ENCODE peak calls at places on chromosome 14, in seven cellular contexts. One of them, this sample, is unnamed.

GRCh38 chr14:28609228-28609828 is 157.3 kb upstream of the FOXG1 start:
- DNase-seq in IMR-90: peak; percentile 1
- DNase-seq in mesendoderm: peak; percentile 66
- DNase-seq in mesenchymal stem cell: peak; percentile 30
- DNase-seq in neuronal stem cell: peak; percentile 73
- DNase-seq in trophoblast cell: peak; percentile 66
- DNase-seq in H1: peak; percentile 76
- DNase-seq in this sample: peak; percentile 43

GRCh38 chr14:47988175-47988574 is 312.8 kb upstream of the MDGA2 start:
- DNase-seq in trophoblast cell: no peak
- DNase-seq in H1: no peak
- DNase-seq in mesendoderm: no peak
- DNase-seq in neuronal stem cell: no peak
- DNase-seq in mesenchymal stem cell: no peak
- DNase-seq in IMR-90: no peak
- DNase-seq in this sample: no peak

GRCh38 chr14:100911665-100912316 is 8.3 kb upstream of the RTL1 start:
- DNase-seq in H1: no peak
- DNase-seq in IMR-90: peak; percentile 36
- DNase-seq in mesendoderm: no peak
- DNase-seq in neuronal stem cell: no peak
- DNase-seq in mesenchymal stem cell: no peak
- DNase-seq in trophoblast cell: no peak
- DNase-seq in this sample: no peak

GRCh38 chr14:100416081-100416480 is 92.9 kb downstream of the SLC25A47 start:
- DNase-seq in mesenchymal stem cell: no peak
- DNase-seq in trophoblast cell: peak; percentile 95
- DNase-seq in IMR-90: no peak
- DNase-seq in H1: no peak
- DNase-seq in mesendoderm: no peak
- DNase-seq in neuronal stem cell: no peak
- DNase-seq in this sample: no peak

GRCh38 chr14:105846312-105846711 is 319.9 kb downstream of the TMEM121 start:
- DNase-seq in mesendoderm: no peak
- DNase-seq in H1: no peak
- DNase-seq in IMR-90: no peak
- DNase-seq in mesenchymal stem cell: no peak
- DNase-seq in neuronal stem cell: no peak
- DNase-seq in trophoblast cell: no peak
- DNase-seq in this sample: no peak

GRCh38 chr14:60151715-60152114 is 13.5 kb downstream of the DHRS7 start:
- DNase-seq in mesendoderm: no peak
- DNase-seq in neuronal stem cell: no peak
- DNase-seq in H1: no peak
- DNase-seq in mesenchymal stem cell: peak; percentile 95
- DNase-seq in IMR-90: peak; percentile 92
- DNase-seq in trophoblast cell: peak; percentile 55
- DNase-seq in this sample: no peak

GRCh38 chr14:51614707-51615106 is 37.0 kb upstream of the FRMD6 start:
- DNase-seq in mesenchymal stem cell: no peak
- DNase-seq in neuronal stem cell: no peak
- DNase-seq in IMR-90: peak; percentile 55
- DNase-seq in mesendoderm: no peak
- DNase-seq in trophoblast cell: no peak
- DNase-seq in H1: no peak
- DNase-seq in this sample: no peak

GRCh38 chr14:51716610-51717009 is 64.9 kb downstream of the FRMD6 start:
- DNase-seq in mesendoderm: no peak
- DNase-seq in IMR-90: peak; percentile 52
- DNase-seq in H1: no peak
- DNase-seq in trophoblast cell: no peak
- DNase-seq in mesenchymal stem cell: peak; percentile 36
- DNase-seq in neuronal stem cell: no peak
- DNase-seq in this sample: no peak

GRCh38 chr14:104557086-104557485 is 22.5 kb upstream of the C14orf180 start:
- DNase-seq in H1: no peak
- DNase-seq in trophoblast cell: no peak
- DNase-seq in mesendoderm: no peak
- DNase-seq in neuronal stem cell: no peak
- DNase-seq in mesenchymal stem cell: no peak
- DNase-seq in IMR-90: no peak
- DNase-seq in this sample: no peak

GRCh38 chr14:67705211-67705610 is 3.5 kb downstream of the RDH12 start:
- DNase-seq in IMR-90: no peak
- DNase-seq in mesenchymal stem cell: no peak
- DNase-seq in trophoblast cell: no peak
- DNase-seq in H1: no peak
- DNase-seq in neuronal stem cell: no peak
- DNase-seq in mesendoderm: no peak
- DNase-seq in this sample: no peak

GRCh38 chr14:95231966-95232365 is 74.6 kb upstream of the DICER1 start:
- DNase-seq in trophoblast cell: no peak
- DNase-seq in H1: no peak
- DNase-seq in mesendoderm: no peak
- DNase-seq in neuronal stem cell: no peak
- DNase-seq in IMR-90: no peak
- DNase-seq in mesenchymal stem cell: no peak
- DNase-seq in this sample: no peak

GRCh38 chr14:105411017-105411941 is 8.3 kb upstream of the MTA1 start:
- DNase-seq in mesenchymal stem cell: peak; percentile 37
- DNase-seq in mesendoderm: no peak
- DNase-seq in neuronal stem cell: no peak
- DNase-seq in IMR-90: peak; percentile 33
- DNase-seq in trophoblast cell: peak; percentile 62
- DNase-seq in H1: peak; percentile 74
- DNase-seq in this sample: peak; percentile 65

GRCh38 chr14:105475269-105475915 is 771 bp downstream of the CRIP2 start:
- DNase-seq in mesendoderm: peak; percentile 68
- DNase-seq in neuronal stem cell: no peak
- DNase-seq in H1: no peak
- DNase-seq in IMR-90: peak; percentile 9
- DNase-seq in mesenchymal stem cell: no peak
- DNase-seq in trophoblast cell: peak; percentile 44
- DNase-seq in this sample: no peak

GRCh38 chr14:82070753-82071152 is 537.1 kb upstream of the SEL1L start:
- DNase-seq in mesenchymal stem cell: no peak
- DNase-seq in neuronal stem cell: no peak
- DNase-seq in IMR-90: no peak
- DNase-seq in mesendoderm: peak; percentile 30
- DNase-seq in trophoblast cell: no peak
- DNase-seq in H1: no peak
- DNase-seq in this sample: no peak

GRCh38 chr14:88631091-88631490 is 68.3 kb downstream of the ZC3H14 start:
- DNase-seq in H1: no peak
- DNase-seq in trophoblast cell: no peak
- DNase-seq in neuronal stem cell: no peak
- DNase-seq in mesendoderm: no peak
- DNase-seq in mesenchymal stem cell: no peak
- DNase-seq in IMR-90: no peak
- DNase-seq in this sample: no peak
- H2BK120ac ChIP-seq in H1: no peak overlapping the region
- H2BK120ac ChIP-seq in trophoblast cell: no peak overlapping the region
- H2BK120ac ChIP-seq in neuronal stem cell: no peak overlapping the region
- H2BK120ac ChIP-seq in mesendoderm: no peak overlapping the region
- H2BK120ac ChIP-seq in mesenchymal stem cell: no peak overlapping the region
- H2BK120ac ChIP-seq in IMR-90: no peak overlapping the region
- H2BK120ac ChIP-seq in this sample: no peak overlapping the region

GRCh38 chr14:63508033-63508432 is 35.1 kb downstream of the PPP2R5E start:
- DNase-seq in neuronal stem cell: no peak
- DNase-seq in mesendoderm: peak; percentile 59
- DNase-seq in trophoblast cell: peak; percentile 26
- DNase-seq in IMR-90: no peak
- DNase-seq in mesenchymal stem cell: no peak
- DNase-seq in H1: no peak
- DNase-seq in this sample: no peak

GRCh38 chr14:63499701-63500250 is 43.4 kb downstream of the PPP2R5E start:
- DNase-seq in mesendoderm: no peak
- DNase-seq in mesenchymal stem cell: peak; percentile 59
- DNase-seq in neuronal stem cell: no peak
- DNase-seq in H1: no peak
- DNase-seq in IMR-90: peak; percentile 77
- DNase-seq in trophoblast cell: peak; percentile 69
- DNase-seq in this sample: no peak

GRCh38 chr14:63501429-63501828 is 41.7 kb downstream of the PPP2R5E start:
- DNase-seq in trophoblast cell: no peak
- DNase-seq in mesendoderm: no peak
- DNase-seq in IMR-90: no peak
- DNase-seq in mesenchymal stem cell: no peak
- DNase-seq in H1: no peak
- DNase-seq in neuronal stem cell: no peak
- DNase-seq in this sample: no peak

GRCh38 chr14:63510538-63510937 is 32.6 kb downstream of the PPP2R5E start:
- DNase-seq in trophoblast cell: no peak
- DNase-seq in neuronal stem cell: no peak
- DNase-seq in H1: no peak
- DNase-seq in mesenchymal stem cell: peak; percentile 75
- DNase-seq in mesendoderm: no peak
- DNase-seq in IMR-90: peak; percentile 73
- DNase-seq in this sample: no peak

GRCh38 chr14:63504628-63505027 is 38.5 kb downstream of the PPP2R5E start:
- DNase-seq in mesendoderm: no peak
- DNase-seq in mesenchymal stem cell: peak; percentile 45
- DNase-seq in neuronal stem cell: no peak
- DNase-seq in IMR-90: peak; percentile 20
- DNase-seq in trophoblast cell: peak; percentile 95
- DNase-seq in H1: no peak
- DNase-seq in this sample: no peak
- H3K27ac ChIP-seq in mesendoderm: no peak overlapping the region
- H3K27ac ChIP-seq in mesenchymal stem cell: no peak overlapping the region
- H3K27ac ChIP-seq in neuronal stem cell: no peak overlapping the region
- H3K27ac ChIP-seq in IMR-90: no peak overlapping the region
- H3K27ac ChIP-seq in trophoblast cell: no peak overlapping the region
- H3K27ac ChIP-seq in H1: no peak overlapping the region
- H3K27ac ChIP-seq in this sample: no peak overlapping the region

GRCh38 chr14:97413991-97414717 is 617.0 kb downstream of the VRK1 start:
- DNase-seq in mesenchymal stem cell: no peak
- DNase-seq in neuronal stem cell: no peak
- DNase-seq in H1: peak; percentile 49
- DNase-seq in IMR-90: no peak
- DNase-seq in mesendoderm: peak; percentile 53
- DNase-seq in trophoblast cell: no peak
- DNase-seq in this sample: peak; percentile 67
- H3K4me1 ChIP-seq in mesenchymal stem cell: no peaks in the 10 kb centered on the region
- H3K4me1 ChIP-seq in neuronal stem cell: no peaks in the 10 kb centered on the region
- H3K4me1 ChIP-seq in H1: peaks cover 13% of the 10 kb centered on the region
- H3K4me1 ChIP-seq in IMR-90: no peaks in the 10 kb centered on the region
- H3K4me1 ChIP-seq in mesendoderm: peaks cover 4% of the 10 kb centered on the region
- H3K4me1 ChIP-seq in trophoblast cell: no peaks in the 10 kb centered on the region
- H3K4me1 ChIP-seq in this sample: peaks cover 15% of the 10 kb centered on the region

GRCh38 chr14:90519262-90519920 is 122.6 kb downstream of the CALM1 start:
- DNase-seq in mesendoderm: no peak
- DNase-seq in H1: no peak
- DNase-seq in neuronal stem cell: no peak
- DNase-seq in trophoblast cell: no peak
- DNase-seq in IMR-90: no peak
- DNase-seq in mesenchymal stem cell: no peak
- DNase-seq in this sample: peak; percentile 20

GRCh38 chr14:90518941-90519256 is 122.1 kb downstream of the CALM1 start:
- DNase-seq in IMR-90: peak; percentile 11
- DNase-seq in H1: peak; percentile 91
- DNase-seq in neuronal stem cell: no peak
- DNase-seq in trophoblast cell: peak; percentile 48
- DNase-seq in mesendoderm: peak; percentile 72
- DNase-seq in mesenchymal stem cell: peak; percentile 14
- DNase-seq in this sample: peak; percentile 68

GRCh38 chr14:90521930-90522483 is 125.2 kb downstream of the CALM1 start:
- DNase-seq in neuronal stem cell: no peak
- DNase-seq in IMR-90: no peak
- DNase-seq in trophoblast cell: no peak
- DNase-seq in H1: no peak
- DNase-seq in mesenchymal stem cell: no peak
- DNase-seq in mesendoderm: no peak
- DNase-seq in this sample: no peak

GRCh38 chr14:90521121-90521929 is 124.5 kb downstream of the CALM1 start:
- DNase-seq in IMR-90: no peak
- DNase-seq in neuronal stem cell: no peak
- DNase-seq in mesendoderm: no peak
- DNase-seq in H1: no peak
- DNase-seq in mesenchymal stem cell: peak; percentile 5
- DNase-seq in trophoblast cell: no peak
- DNase-seq in this sample: peak; percentile 24

DNA sequence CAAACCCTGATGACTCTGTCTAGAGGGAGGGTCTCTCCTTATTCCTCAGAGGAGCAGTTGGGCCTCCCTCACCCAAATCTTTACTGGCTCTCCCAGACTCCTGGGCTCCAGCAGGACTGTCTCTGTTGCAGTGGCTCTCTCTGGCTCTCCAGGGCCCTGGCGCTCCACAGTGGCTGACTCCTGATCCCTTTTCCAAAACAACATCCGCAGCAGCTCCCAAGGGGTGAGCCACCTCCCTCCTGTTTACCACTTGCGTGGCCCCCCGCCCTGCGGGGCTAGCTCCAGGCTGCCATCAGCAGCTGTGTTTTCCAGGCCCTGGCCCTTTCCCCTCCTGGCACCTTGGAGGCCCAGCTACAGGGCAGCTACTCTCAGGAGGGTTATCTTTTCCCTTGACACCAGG is 123.5 kb downstream of the CALM1 start:
- DNase-seq in trophoblast cell: no peak
- DNase-seq in mesendoderm: no peak
- DNase-seq in mesenchymal stem cell: no peak
- DNase-seq in neuronal stem cell: no peak
- DNase-seq in H1: no peak
- DNase-seq in IMR-90: no peak
- DNase-seq in this sample: no peak
- H2BK120ac ChIP-seq in trophoblast cell: no peak overlapping the region
- H2BK120ac ChIP-seq in mesendoderm: no peak overlapping the region
- H2BK120ac ChIP-seq in mesenchymal stem cell: no peak overlapping the region
- H2BK120ac ChIP-seq in neuronal stem cell: no peak overlapping the region
- H2BK120ac ChIP-seq in H1: no peak overlapping the region
- H2BK120ac ChIP-seq in IMR-90: no peak overlapping the region
- H2BK120ac ChIP-seq in this sample: no peak overlapping the region